ENCODE peak calls at places on chromosomes 7 and 10, in six cellular contexts. One of them, this sample, is unnamed.

GRCh38 chr7:129739427-129739826 is 127.9 kb downstream of the NRF1 start:
- DNase-seq in stimulated activated CD4-positive, alpha-beta T cell treated with anti-CD3 and anti-CD28 coated beads, Interleukin-2, amount 100 ng/mL, for 4 hours: no peak
- DNase-seq in iPS DF 19.7: no peak
- DNase-seq in hypothalamus: no peak
- DNase-seq in progenitor cell of endocrine pancreas: no peak
- DNase-seq in B cell: no peak
- DNase-seq in this sample: no peak

GRCh38 chr7:112073530-112073929 is 132.7 kb downstream of the DOCK4 start:
- DNase-seq in stimulated activated CD4-positive, alpha-beta T cell treated with anti-CD3 and anti-CD28 coated beads, Interleukin-2, amount 100 ng/mL, for 4 hours: no peak
- DNase-seq in iPS DF 19.7: no peak
- DNase-seq in hypothalamus: no peak
- DNase-seq in progenitor cell of endocrine pancreas: no peak
- DNase-seq in B cell: no peak
- DNase-seq in this sample: no peak

GRCh38 chr10:45557275-45557905 is 115.2 kb downstream of the ZFAND4 start:
- DNase-seq in stimulated activated CD4-positive, alpha-beta T cell treated with anti-CD3 and anti-CD28 coated beads, Interleukin-2, amount 100 ng/mL, for 4 hours: no peak
- DNase-seq in iPS DF 19.7: peak
- DNase-seq in hypothalamus: no peak
- DNase-seq in progenitor cell of endocrine pancreas: no peak
- DNase-seq in B cell: no peak
- DNase-seq in this sample: no peak

GRCh38 chr7:2775376-2775775 is 68.7 kb downstream of the GNA12 start:
- DNase-seq in stimulated activated CD4-positive, alpha-beta T cell treated with anti-CD3 and anti-CD28 coated beads, Interleukin-2, amount 100 ng/mL, for 4 hours: no peak
- DNase-seq in iPS DF 19.7: no peak
- DNase-seq in hypothalamus: no peak
- DNase-seq in progenitor cell of endocrine pancreas: no peak
- DNase-seq in B cell: no peak
- DNase-seq in this sample: no peak

GRCh38 chr7:26151953-26152781 is at the start of gene NFE2L3:
- DNase-seq in stimulated activated CD4-positive, alpha-beta T cell treated with anti-CD3 and anti-CD28 coated beads, Interleukin-2, amount 100 ng/mL, for 4 hours: peak
- DNase-seq in iPS DF 19.7: no peak
- DNase-seq in hypothalamus: peak
- DNase-seq in progenitor cell of endocrine pancreas: peak
- DNase-seq in B cell: peak
- DNase-seq in this sample: peak

GRCh38 chr7:20172736-20173334 is 44.3 kb downstream of the MACC1 start:
- DNase-seq in stimulated activated CD4-positive, alpha-beta T cell treated with anti-CD3 and anti-CD28 coated beads, Interleukin-2, amount 100 ng/mL, for 4 hours: no peak
- DNase-seq in iPS DF 19.7: peak
- DNase-seq in hypothalamus: no peak
- DNase-seq in progenitor cell of endocrine pancreas: peak
- DNase-seq in B cell: peak
- DNase-seq in this sample: no peak

GRCh38 chr10:131001438-131001837 is 310.1 kb downstream of the TCERG1L start:
- DNase-seq in stimulated activated CD4-positive, alpha-beta T cell treated with anti-CD3 and anti-CD28 coated beads, Interleukin-2, amount 100 ng/mL, for 4 hours: no peak
- DNase-seq in iPS DF 19.7: no peak
- DNase-seq in hypothalamus: no peak
- DNase-seq in progenitor cell of endocrine pancreas: no peak
- DNase-seq in B cell: no peak
- DNase-seq in this sample: peak

GRCh38 chr10:6108631-6109443 is 20.0 kb downstream of the RBM17 start:
- DNase-seq in stimulated activated CD4-positive, alpha-beta T cell treated with anti-CD3 and anti-CD28 coated beads, Interleukin-2, amount 100 ng/mL, for 4 hours: peak
- DNase-seq in iPS DF 19.7: peak
- DNase-seq in hypothalamus: no peak
- DNase-seq in progenitor cell of endocrine pancreas: no peak
- DNase-seq in B cell: no peak
- DNase-seq in this sample: no peak

GRCh38 chr7:29480456-29480855 is 83.2 kb upstream of the PRR15 start:
- DNase-seq in stimulated activated CD4-positive, alpha-beta T cell treated with anti-CD3 and anti-CD28 coated beads, Interleukin-2, amount 100 ng/mL, for 4 hours: no peak
- DNase-seq in iPS DF 19.7: no peak
- DNase-seq in hypothalamus: no peak
- DNase-seq in progenitor cell of endocrine pancreas: no peak
- DNase-seq in B cell: no peak
- DNase-seq in this sample: no peak

GRCh38 chr10:100634034-100634433 is 98.3 kb downstream of the HIF1AN start:
- DNase-seq in stimulated activated CD4-positive, alpha-beta T cell treated with anti-CD3 and anti-CD28 coated beads, Interleukin-2, amount 100 ng/mL, for 4 hours: no peak
- DNase-seq in iPS DF 19.7: no peak
- DNase-seq in hypothalamus: no peak
- DNase-seq in progenitor cell of endocrine pancreas: no peak
- DNase-seq in B cell: no peak
- DNase-seq in this sample: no peak

GRCh38 chr7:117682681-117683385 is 190.4 kb downstream of the CTTNBP2 start:
- DNase-seq in stimulated activated CD4-positive, alpha-beta T cell treated with anti-CD3 and anti-CD28 coated beads, Interleukin-2, amount 100 ng/mL, for 4 hours: no peak
- DNase-seq in iPS DF 19.7: peak
- DNase-seq in hypothalamus: no peak
- DNase-seq in progenitor cell of endocrine pancreas: no peak
- DNase-seq in B cell: no peak
- DNase-seq in this sample: no peak

GRCh38 chr7:132942721-132943120 is 139.2 kb downstream of the CHCHD3 start:
- DNase-seq in stimulated activated CD4-positive, alpha-beta T cell treated with anti-CD3 and anti-CD28 coated beads, Interleukin-2, amount 100 ng/mL, for 4 hours: no peak
- DNase-seq in iPS DF 19.7: no peak
- DNase-seq in hypothalamus: no peak
- DNase-seq in progenitor cell of endocrine pancreas: no peak
- DNase-seq in B cell: no peak
- DNase-seq in this sample: no peak

GRCh38 chr7:159204664-159205063 is 60.0 kb upstream of the VIPR2 start:
- DNase-seq in stimulated activated CD4-positive, alpha-beta T cell treated with anti-CD3 and anti-CD28 coated beads, Interleukin-2, amount 100 ng/mL, for 4 hours: no peak
- DNase-seq in iPS DF 19.7: no peak
- DNase-seq in hypothalamus: no peak
- DNase-seq in progenitor cell of endocrine pancreas: no peak
- DNase-seq in B cell: no peak
- DNase-seq in this sample: no peak

GRCh38 chr10:93115661-93116383 is 42.1 kb downstream of the CYP26A1 start:
- DNase-seq in stimulated activated CD4-positive, alpha-beta T cell treated with anti-CD3 and anti-CD28 coated beads, Interleukin-2, amount 100 ng/mL, for 4 hours: peak
- DNase-seq in iPS DF 19.7: peak
- DNase-seq in hypothalamus: peak
- DNase-seq in progenitor cell of endocrine pancreas: peak
- DNase-seq in B cell: peak
- DNase-seq in this sample: peak

GRCh38 chr10:87767253-87767652 is 50.8 kb downstream of the ATAD1 start:
- DNase-seq in stimulated activated CD4-positive, alpha-beta T cell treated with anti-CD3 and anti-CD28 coated beads, Interleukin-2, amount 100 ng/mL, for 4 hours: no peak
- DNase-seq in iPS DF 19.7: peak
- DNase-seq in hypothalamus: no peak
- DNase-seq in progenitor cell of endocrine pancreas: no peak
- DNase-seq in B cell: no peak
- DNase-seq in this sample: no peak

GRCh38 chr7:121431996-121432395 is 35.9 kb upstream of the FAM3C start:
- DNase-seq in stimulated activated CD4-positive, alpha-beta T cell treated with anti-CD3 and anti-CD28 coated beads, Interleukin-2, amount 100 ng/mL, for 4 hours: no peak
- DNase-seq in iPS DF 19.7: no peak
- DNase-seq in hypothalamus: no peak
- DNase-seq in progenitor cell of endocrine pancreas: no peak
- DNase-seq in B cell: no peak
- DNase-seq in this sample: no peak

GRCh38 chr7:1123721-1124120 is 35.8 kb downstream of the GPER1 start:
- DNase-seq in stimulated activated CD4-positive, alpha-beta T cell treated with anti-CD3 and anti-CD28 coated beads, Interleukin-2, amount 100 ng/mL, for 4 hours: no peak
- DNase-seq in iPS DF 19.7: peak
- DNase-seq in hypothalamus: peak
- DNase-seq in progenitor cell of endocrine pancreas: peak
- DNase-seq in B cell: no peak
- DNase-seq in this sample: peak

GRCh38 chr10:30034433-30035137 is 24.8 kb downstream of the JCAD start:
- DNase-seq in stimulated activated CD4-positive, alpha-beta T cell treated with anti-CD3 and anti-CD28 coated beads, Interleukin-2, amount 100 ng/mL, for 4 hours: no peak
- DNase-seq in iPS DF 19.7: no peak
- DNase-seq in hypothalamus: no peak
- DNase-seq in progenitor cell of endocrine pancreas: no peak
- DNase-seq in B cell: no peak
- DNase-seq in this sample: no peak

GRCh38 chr10:71084061-71084817 is 128.1 kb upstream of the UNC5B start:
- DNase-seq in stimulated activated CD4-positive, alpha-beta T cell treated with anti-CD3 and anti-CD28 coated beads, Interleukin-2, amount 100 ng/mL, for 4 hours: no peak
- DNase-seq in iPS DF 19.7: no peak
- DNase-seq in hypothalamus: no peak
- DNase-seq in progenitor cell of endocrine pancreas: peak
- DNase-seq in B cell: no peak
- DNase-seq in this sample: peak

GRCh38 chr10:24518981-24519597 is 204.6 kb downstream of the ARHGAP21 start:
- DNase-seq in stimulated activated CD4-positive, alpha-beta T cell treated with anti-CD3 and anti-CD28 coated beads, Interleukin-2, amount 100 ng/mL, for 4 hours: no peak
- DNase-seq in iPS DF 19.7: peak
- DNase-seq in hypothalamus: peak
- DNase-seq in progenitor cell of endocrine pancreas: peak
- DNase-seq in B cell: no peak
- DNase-seq in this sample: no peak

GRCh38 chr7:137985253-137985896 is 16.5 kb downstream of the CREB3L2 start:
- DNase-seq in stimulated activated CD4-positive, alpha-beta T cell treated with anti-CD3 and anti-CD28 coated beads, Interleukin-2, amount 100 ng/mL, for 4 hours: no peak
- DNase-seq in iPS DF 19.7: no peak
- DNase-seq in hypothalamus: no peak
- DNase-seq in progenitor cell of endocrine pancreas: no peak
- DNase-seq in B cell: no peak
- DNase-seq in this sample: no peak

GRCh38 chr10:49418053-49418326 is 22.1 kb upstream of the DRGX start:
- DNase-seq in stimulated activated CD4-positive, alpha-beta T cell treated with anti-CD3 and anti-CD28 coated beads, Interleukin-2, amount 100 ng/mL, for 4 hours: no peak
- DNase-seq in iPS DF 19.7: no peak
- DNase-seq in hypothalamus: no peak
- DNase-seq in progenitor cell of endocrine pancreas: no peak
- DNase-seq in B cell: no peak
- DNase-seq in this sample: no peak

GRCh38 chr10:47383254-47384147 is 592 bp downstream of the ZNF488 start:
- DNase-seq in stimulated activated CD4-positive, alpha-beta T cell treated with anti-CD3 and anti-CD28 coated beads, Interleukin-2, amount 100 ng/mL, for 4 hours: no peak
- DNase-seq in iPS DF 19.7: peak
- DNase-seq in hypothalamus: no peak
- DNase-seq in progenitor cell of endocrine pancreas: peak
- DNase-seq in B cell: no peak
- DNase-seq in this sample: peak

GRCh38 chr7:17520941-17521340 is 222.5 kb downstream of the AHR start:
- DNase-seq in stimulated activated CD4-positive, alpha-beta T cell treated with anti-CD3 and anti-CD28 coated beads, Interleukin-2, amount 100 ng/mL, for 4 hours: no peak
- DNase-seq in iPS DF 19.7: no peak
- DNase-seq in hypothalamus: no peak
- DNase-seq in progenitor cell of endocrine pancreas: no peak
- DNase-seq in B cell: no peak
- DNase-seq in this sample: no peak

GRCh38 chr7:141430426-141431142 is 120.6 kb upstream of the AGK start:
- DNase-seq in stimulated activated CD4-positive, alpha-beta T cell treated with anti-CD3 and anti-CD28 coated beads, Interleukin-2, amount 100 ng/mL, for 4 hours: no peak
- DNase-seq in iPS DF 19.7: peak
- DNase-seq in hypothalamus: no peak
- DNase-seq in progenitor cell of endocrine pancreas: no peak
- DNase-seq in B cell: no peak
- DNase-seq in this sample: no peak

GRCh38 chr10:127907411-127908105 is 655 bp downstream of the PTPRE start:
- DNase-seq in stimulated activated CD4-positive, alpha-beta T cell treated with anti-CD3 and anti-CD28 coated beads, Interleukin-2, amount 100 ng/mL, for 4 hours: no peak
- DNase-seq in iPS DF 19.7: no peak
- DNase-seq in hypothalamus: no peak
- DNase-seq in progenitor cell of endocrine pancreas: no peak
- DNase-seq in B cell: no peak
- DNase-seq in this sample: no peak

GRCh38 chr7:130210181-130210935 is 2.7 kb downstream of the SSMEM1 start:
- DNase-seq in stimulated activated CD4-positive, alpha-beta T cell treated with anti-CD3 and anti-CD28 coated beads, Interleukin-2, amount 100 ng/mL, for 4 hours: no peak
- DNase-seq in iPS DF 19.7: no peak
- DNase-seq in hypothalamus: no peak
- DNase-seq in progenitor cell of endocrine pancreas: no peak
- DNase-seq in B cell: no peak
- DNase-seq in this sample: no peak

GRCh38 chr10:68096913-68097509 is 12.3 kb upstream of the MYPN start:
- DNase-seq in stimulated activated CD4-positive, alpha-beta T cell treated with anti-CD3 and anti-CD28 coated beads, Interleukin-2, amount 100 ng/mL, for 4 hours: no peak
- DNase-seq in iPS DF 19.7: no peak
- DNase-seq in hypothalamus: peak
- DNase-seq in progenitor cell of endocrine pancreas: no peak
- DNase-seq in B cell: no peak
- DNase-seq in this sample: no peak

GRCh38 chr7:108132551-108133265 is 2.5 kb upstream of the LAMB4 start:
- DNase-seq in stimulated activated CD4-positive, alpha-beta T cell treated with anti-CD3 and anti-CD28 coated beads, Interleukin-2, amount 100 ng/mL, for 4 hours: no peak
- DNase-seq in iPS DF 19.7: no peak
- DNase-seq in hypothalamus: no peak
- DNase-seq in progenitor cell of endocrine pancreas: no peak
- DNase-seq in B cell: no peak
- DNase-seq in this sample: no peak

GRCh38 chr7:2926898-2927405 is 82.8 kb upstream of the GNA12 start:
- DNase-seq in stimulated activated CD4-positive, alpha-beta T cell treated with anti-CD3 and anti-CD28 coated beads, Interleukin-2, amount 100 ng/mL, for 4 hours: no peak
- DNase-seq in iPS DF 19.7: no peak
- DNase-seq in hypothalamus: no peak
- DNase-seq in progenitor cell of endocrine pancreas: no peak
- DNase-seq in B cell: no peak
- DNase-seq in this sample: peak

GRCh38 chr7:102119925-102120324 is 166.7 kb upstream of the SH2B2 start:
- DNase-seq in stimulated activated CD4-positive, alpha-beta T cell treated with anti-CD3 and anti-CD28 coated beads, Interleukin-2, amount 100 ng/mL, for 4 hours: no peak
- DNase-seq in iPS DF 19.7: no peak
- DNase-seq in hypothalamus: no peak
- DNase-seq in progenitor cell of endocrine pancreas: no peak
- DNase-seq in B cell: no peak
- DNase-seq in this sample: no peak

This sample was measured in activated effector memory CD4-positive, alpha-beta T cell treated with anti-CD3 and anti-CD28 coated beads, Interleukin-2, amount 50 U/mL, for 16 hours.